ENCODE peak calls at places on chromosomes 5 and 9, in ten cellular contexts. J, K, F, B, D, M, W, T, P and N are unnamed samples.

GRCh38 chr5:113380299-113381014 is 54.3 kb downstream of the TSSK1B start:
- DNase-seq in J (no peak), K (no peak), F (no peak), B (no peak), D (no peak), M (no peak), W (peak; percentile 43), T (peak; percentile 68), P (no peak), N (no peak)

GRCh38 chr9:33168941-33169544 is 1.9 kb upstream of the B4GALT1 start:
- DNase-seq in J (no peak), K (no peak), F (no peak), B (no peak), D (no peak), M (no peak), W (no peak), T (no peak), P (no peak), N (no peak)

GRCh38 chr9:134752476-134752875 is 110.9 kb downstream of the COL5A1 start:
- DNase-seq in J (no peak), K (no peak), F (no peak), B (no peak), D (no peak), M (no peak), W (no peak), T (no peak), P (no peak), N (no peak)

GRCh38 chr5:157290156-157290980 is 24.4 kb downstream of the CYFIP2 start:
- DNase-seq in J (no peak), K (no peak), F (peak; percentile 58), B (no peak), D (no peak), M (peak; percentile 55), W (no peak), T (peak; percentile 68), P (no peak), N (peak; percentile 73)

GRCh38 chr5:170470808-170471404 is 32.9 kb upstream of the KCNIP1 start:
- DNase-seq in J (no peak), K (no peak), F (no peak), B (no peak), D (no peak), M (no peak), W (no peak), T (no peak), P (peak; percentile 14), N (no peak)

GRCh38 chr5:149062371-149063016 is 368 bp downstream of the SH3TC2 start:
- DNase-seq in J (no peak), K (peak; percentile 83), F (no peak), B (no peak), D (no peak), M (peak; percentile 34), W (no peak), T (peak; percentile 69), P (no peak), N (peak; percentile 95)

GRCh38 chr5:175060264-175060663 is 335.9 kb downstream of the MSX2 start:
- DNase-seq in J (no peak), K (no peak), F (no peak), B (no peak), D (no peak), M (peak; percentile 18), W (no peak), T (no peak), P (no peak), N (no peak)

GRCh38 chr9:113614843-113615648 is 151.5 kb downstream of the RGS3 start:
- DNase-seq in J (no peak), K (no peak), F (no peak), B (peak; percentile 45), D (no peak), M (no peak), W (no peak), T (peak; percentile 60), P (no peak), N (peak; percentile 70)

GRCh38 chr5:78286288-78286687 is 8.2 kb downstream of the AP3B1 start:
- DNase-seq in J (no peak), K (no peak), F (no peak), B (no peak), D (no peak), M (no peak), W (no peak), T (no peak), P (no peak), N (no peak)

GRCh38 chr9:134837529-134837928 is 43.1 kb upstream of the FCN2 start:
- DNase-seq in J (no peak), K (no peak), F (no peak), B (no peak), D (no peak), M (no peak), W (no peak), T (no peak), P (no peak), N (no peak)

GRCh38 chr5:115179959-115180709 is 10.4 kb upstream of the TRIM36 start:
- DNase-seq in J (no peak), K (no peak), F (no peak), B (no peak), D (no peak), M (peak; percentile 38), W (peak; percentile 70), T (peak; percentile 16), P (no peak), N (peak; percentile 56)

GRCh38 chr5:179301376-179301775 is 43.9 kb downstream of the ADAMTS2 start:
- DNase-seq in J (no peak), K (no peak), F (no peak), B (no peak), D (no peak), M (no peak), W (no peak), T (no peak), P (no peak), N (no peak)

GRCh38 chr5:179303801-179304200 is 41.5 kb downstream of the ADAMTS2 start:
- DNase-seq in J (no peak), K (no peak), F (no peak), B (no peak), D (no peak), M (no peak), W (no peak), T (no peak), P (no peak), N (no peak)

GRCh38 chr5:179300834-179301233 is 44.4 kb downstream of the ADAMTS2 start:
- DNase-seq in J (no peak), K (no peak), F (no peak), B (no peak), D (no peak), M (no peak), W (no peak), T (peak; percentile 46), P (no peak), N (no peak)

GRCh38 chr5:179302499-179303185 is 42.6 kb downstream of the ADAMTS2 start:
- DNase-seq in J (no peak), K (no peak), F (no peak), B (no peak), D (no peak), M (no peak), W (no peak), T (no peak), P (no peak), N (no peak)

GRCh38 chr5:179301796-179302195 is 43.5 kb downstream of the ADAMTS2 start:
- DNase-seq in J (no peak), K (no peak), F (no peak), B (no peak), D (no peak), M (no peak), W (no peak), T (no peak), P (no peak), N (no peak)
- TF ChIP-seq CTCF in J (no peak), K (no peak), F (no peak), B (no peak), D (no peak), M (no peak), W (no peak), T (no peak), P (no peak), N (no peak)

GRCh38 chr9:971901-972511 is 4.4 kb upstream of the DMRT3 start:
- DNase-seq in J (no peak), K (no peak), F (no peak), B (no peak), D (no peak), M (no peak), W (peak; percentile 67), T (no peak), P (no peak), N (no peak)
- H3K4me3 ChIP-seq in J (peak overlapping the region; percentile 48), K (no peak overlapping the region), F (peak overlapping the region; percentile 8), B (peak overlapping the region; percentile 4), D (no peak overlapping the region), M (no peak overlapping the region), W (peak overlapping the region; percentile 30), T (peak overlapping the region; percentile 27), P (no peak overlapping the region), N (peak overlapping the region; percentile 20)

DNA sequence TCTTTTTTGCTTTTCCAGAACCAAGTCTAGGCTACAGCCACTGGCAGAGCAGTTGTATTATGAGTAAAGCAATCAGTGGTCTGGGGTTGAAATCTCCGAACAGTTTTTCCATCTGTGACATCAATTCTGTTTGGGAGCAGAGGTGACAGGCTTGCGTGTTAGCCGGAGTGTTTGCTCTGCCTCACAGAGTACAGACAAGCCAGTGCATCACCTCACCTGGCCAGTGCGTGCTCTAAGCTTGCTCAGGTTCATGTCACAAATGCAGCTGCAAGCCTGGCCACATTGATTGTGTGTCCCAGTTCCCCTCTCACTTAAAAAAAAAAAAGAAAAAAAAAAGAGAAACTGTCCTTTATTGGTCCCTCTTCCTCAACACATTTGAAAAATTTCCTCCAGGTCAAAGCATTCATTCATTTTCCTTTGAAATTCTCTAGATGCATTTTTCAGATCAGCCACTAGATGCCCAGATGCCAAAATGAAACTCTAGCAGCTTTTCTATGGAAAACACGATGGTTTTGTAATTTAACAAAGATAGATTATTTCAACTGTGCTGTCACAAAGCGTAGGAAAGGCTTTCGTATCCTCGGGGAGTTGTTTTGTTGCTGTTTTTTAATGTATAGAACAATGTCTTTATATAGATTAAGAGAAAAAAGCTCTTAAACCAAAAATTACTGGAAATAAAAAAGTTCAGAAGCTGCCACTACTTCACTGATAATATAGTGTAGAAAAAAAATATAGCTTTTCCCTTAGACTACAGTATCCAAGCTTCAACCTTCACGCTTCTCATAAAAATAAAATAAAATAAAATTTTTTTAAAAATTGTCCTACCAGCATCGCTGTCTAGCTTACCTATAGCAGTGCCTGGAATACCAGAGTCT is 585.5 kb downstream of the TLE1 start:
- DNase-seq in J (no peak), K (no peak), F (no peak), B (no peak), D (no peak), M (no peak), W (no peak), T (no peak), P (no peak), N (no peak)
- TF ChIP-seq CTCF in J (no peak), K (peak; percentile 25), F (peak; percentile 68), B (peak; percentile 44), D (no peak), M (peak; percentile 36), W (peak; percentile 46), T (peak; percentile 37), P (no peak), N (peak; percentile 35)

DNA sequence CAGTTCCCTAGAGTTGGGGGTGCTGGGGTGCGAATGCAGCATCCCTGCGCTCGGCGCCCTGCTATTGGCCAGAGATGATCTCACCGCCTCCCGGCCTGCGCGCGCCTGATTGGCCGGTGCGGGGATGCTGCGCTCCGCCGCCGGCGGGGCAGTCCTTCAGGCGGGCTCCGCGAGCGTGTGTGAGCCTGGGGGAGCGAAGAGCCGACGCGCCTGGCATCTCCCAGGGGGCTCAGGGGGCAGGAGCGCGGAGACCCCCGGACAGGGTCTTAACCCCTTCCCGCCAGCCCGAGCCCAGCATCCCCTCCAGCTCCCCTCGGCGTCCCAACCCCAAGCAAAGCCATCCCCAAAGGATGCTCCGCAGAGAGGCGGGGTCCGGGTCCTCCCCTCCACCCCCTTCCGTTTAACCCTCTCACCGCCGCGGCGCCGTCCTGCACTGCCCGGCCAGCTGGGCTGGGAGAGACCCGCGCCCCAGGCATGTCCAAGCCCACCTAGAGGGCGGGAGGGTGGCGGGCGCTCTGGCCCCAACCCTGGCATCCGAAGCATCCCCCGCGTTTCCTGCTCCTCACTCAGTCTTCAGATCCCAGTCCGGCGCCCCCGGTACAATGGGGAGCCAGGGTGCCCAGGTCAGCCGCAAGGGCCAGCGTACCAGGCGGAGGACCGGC is 19.1 kb upstream of the TOR2A start:
- DNase-seq in J (no peak), K (no peak), F (no peak), B (no peak), D (no peak), M (peak; percentile 82), W (peak; percentile 49), T (no peak), P (no peak), N (peak; percentile 50)
- H3K4me3 ChIP-seq in J (peak overlapping the region; percentile 26), K (no peak overlapping the region), F (no peak overlapping the region), B (no peak overlapping the region), D (no peak overlapping the region), M (peak overlapping the region; percentile 45), W (peak overlapping the region; percentile 18), T (no peak overlapping the region), P (no peak overlapping the region), N (no peak overlapping the region)